ENCODE peak calls at places on chromosomes 5 and 9, in ten cellular contexts. X is foreskin fibroblast; Z is cardiac fibroblast; E is lung; B is PC-9; W is coronary artery; K is endodermal cell; V is activated CD8-positive, alpha-beta T cell treated with anti-CD3 and anti-CD28 coated beads for 36 hours; T is fibroblast of lung; G is pancreas. U is an unnamed sample.

GRCh38 chr5:147689436-147689835 is 93.1 kb downstream of the JAKMIP2 start:
- DNase-seq in X (peak), Z (no peak), E (no peak), B (no peak), W (no peak), K (no peak), V (no peak), T (peak), G (no peak), U (no peak)

GRCh38 chr5:7592910-7593309 is 197.0 kb downstream of the ADCY2 start:
- DNase-seq in X (no peak), Z (no peak), E (no peak), B (no peak), W (no peak), K (peak), V (peak), T (no peak), G (peak), U (peak)

GRCh38 chr5:82540301-82540700 is 262.1 kb upstream of the RPS23 start:
- DNase-seq in X (no peak), Z (no peak), E (no peak), B (no peak), W (no peak), K (no peak), V (no peak), T (no peak), G (no peak), U (no peak)

GRCh38 chr5:16573401-16573800 is 43.4 kb downstream of the RETREG1 start:
- DNase-seq in X (no peak), Z (no peak), E (no peak), B (no peak), W (no peak), K (no peak), V (no peak), T (no peak), G (no peak), U (no peak)

GRCh38 chr5:151739395-151739794 is 19.0 kb downstream of the ATOX1 start:
- DNase-seq in X (peak), Z (no peak), E (no peak), B (no peak), W (no peak), K (peak), V (no peak), T (no peak), G (no peak), U (no peak)

GRCh38 chr5:28766565-28767158 is 1728.3 kb upstream of the CDH9 start:
- DNase-seq in X (peak), Z (peak), E (no peak), B (peak), W (no peak), K (no peak), V (peak), T (peak), G (no peak), U (peak)

GRCh38 chr5:41406944-41407343 is 103.5 kb downstream of the PLCXD3 start:
- DNase-seq in X (no peak), Z (no peak), E (no peak), B (no peak), W (no peak), K (no peak), V (no peak), T (no peak), G (no peak), U (no peak)

GRCh38 chr9:92426501-92426900 is 2.2 kb upstream of the OMD start:
- DNase-seq in X (no peak), Z (no peak), E (no peak), B (no peak), W (no peak), K (no peak), V (no peak), T (no peak), G (no peak), U (no peak)

GRCh38 chr9:100286257-100286656 is 66.5 kb downstream of the TEX10 start:
- DNase-seq in X (no peak), Z (no peak), E (no peak), B (no peak), W (no peak), K (no peak), V (no peak), T (no peak), G (no peak), U (no peak)

GRCh38 chr9:87445646-87446045 is 52.0 kb upstream of the DAPK1 start:
- DNase-seq in X (no peak), Z (peak), E (peak), B (peak), W (no peak), K (peak), V (peak), T (peak), G (no peak), U (peak)

GRCh38 chr5:102889033-102889432 is 133.9 kb downstream of the PAM start:
- DNase-seq in X (no peak), Z (no peak), E (no peak), B (no peak), W (no peak), K (no peak), V (no peak), T (no peak), G (no peak), U (no peak)

GRCh38 chr5:72166070-72166979 is 59.0 kb downstream of the MAP1B start:
- DNase-seq in X (peak), Z (peak), E (no peak), B (no peak), W (no peak), K (peak), V (no peak), T (peak), G (no peak), U (no peak)

GRCh38 chr5:2899311-2899710 is 147.8 kb upstream of the IRX2 start:
- DNase-seq in X (no peak), Z (no peak), E (peak), B (no peak), W (peak), K (no peak), V (no peak), T (no peak), G (no peak), U (no peak)

GRCh38 chr5:25119654-25120053 is 474.9 kb upstream of the CDH10 start:
- DNase-seq in X (no peak), Z (peak), E (no peak), B (peak), W (no peak), K (no peak), V (no peak), T (peak), G (no peak), U (no peak)

GRCh38 chr9:33127881-33128280 is 39.3 kb downstream of the B4GALT1 start:
- DNase-seq in X (no peak), Z (no peak), E (no peak), B (no peak), W (no peak), K (no peak), V (no peak), T (no peak), G (no peak), U (no peak)

GRCh38 chr5:123549256-123549904 is 37.4 kb downstream of the CSNK1G3 start:
- DNase-seq in X (no peak), Z (no peak), E (no peak), B (no peak), W (no peak), K (no peak), V (peak), T (no peak), G (no peak), U (peak)

GRCh38 chr5:98214240-98215051 is 559.0 kb upstream of the RGMB start:
- DNase-seq in X (peak), Z (peak), E (no peak), B (no peak), W (no peak), K (no peak), V (no peak), T (peak), G (no peak), U (no peak)

GRCh38 chr9:93597142-93597706 is 20.8 kb downstream of the PHF2 start:
- DNase-seq in X (no peak), Z (no peak), E (no peak), B (no peak), W (peak), K (peak), V (no peak), T (no peak), G (peak), U (no peak)

GRCh38 chr9:77907581-77907980 is 124.0 kb downstream of the GNAQ start:
- DNase-seq in X (peak), Z (peak), E (no peak), B (peak), W (no peak), K (no peak), V (no peak), T (peak), G (no peak), U (no peak)

GRCh38 chr5:157057459-157058370 is 1.2 kb downstream of the HAVCR1 start:
- DNase-seq in X (no peak), Z (no peak), E (no peak), B (no peak), W (no peak), K (no peak), V (no peak), T (no peak), G (no peak), U (no peak)

DNA sequence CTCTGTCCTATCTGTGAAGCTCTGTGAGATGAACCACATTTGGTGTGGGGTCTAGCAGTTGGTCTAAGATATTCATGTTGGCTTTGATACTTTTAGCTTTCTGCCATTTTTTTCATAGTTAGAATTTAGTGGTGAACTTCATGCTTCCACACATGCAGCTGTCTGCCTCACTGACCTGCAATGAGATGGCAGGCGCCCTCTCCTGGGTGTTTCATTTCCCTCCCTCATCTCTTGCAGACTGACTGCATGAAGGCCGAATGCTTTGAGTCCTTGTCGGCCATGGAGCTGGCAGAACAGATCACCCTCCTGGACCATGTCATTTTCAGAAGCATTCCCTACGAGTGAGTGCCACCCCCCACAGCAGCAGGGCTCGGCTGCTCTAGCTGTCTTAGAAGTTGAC is 26.1 kb upstream of the CKMT2 start:
- DNase-seq in X (peak), Z (peak), E (no peak), B (no peak), W (no peak), K (peak), V (peak), T (peak), G (no peak), U (peak)
- TF ChIP-seq CTCF in X (peak), Z (peak), E (no peak), B (no peak), W (no peak), K (peak), V (no peak), T (peak), G (no peak), U (peak)

DNA sequence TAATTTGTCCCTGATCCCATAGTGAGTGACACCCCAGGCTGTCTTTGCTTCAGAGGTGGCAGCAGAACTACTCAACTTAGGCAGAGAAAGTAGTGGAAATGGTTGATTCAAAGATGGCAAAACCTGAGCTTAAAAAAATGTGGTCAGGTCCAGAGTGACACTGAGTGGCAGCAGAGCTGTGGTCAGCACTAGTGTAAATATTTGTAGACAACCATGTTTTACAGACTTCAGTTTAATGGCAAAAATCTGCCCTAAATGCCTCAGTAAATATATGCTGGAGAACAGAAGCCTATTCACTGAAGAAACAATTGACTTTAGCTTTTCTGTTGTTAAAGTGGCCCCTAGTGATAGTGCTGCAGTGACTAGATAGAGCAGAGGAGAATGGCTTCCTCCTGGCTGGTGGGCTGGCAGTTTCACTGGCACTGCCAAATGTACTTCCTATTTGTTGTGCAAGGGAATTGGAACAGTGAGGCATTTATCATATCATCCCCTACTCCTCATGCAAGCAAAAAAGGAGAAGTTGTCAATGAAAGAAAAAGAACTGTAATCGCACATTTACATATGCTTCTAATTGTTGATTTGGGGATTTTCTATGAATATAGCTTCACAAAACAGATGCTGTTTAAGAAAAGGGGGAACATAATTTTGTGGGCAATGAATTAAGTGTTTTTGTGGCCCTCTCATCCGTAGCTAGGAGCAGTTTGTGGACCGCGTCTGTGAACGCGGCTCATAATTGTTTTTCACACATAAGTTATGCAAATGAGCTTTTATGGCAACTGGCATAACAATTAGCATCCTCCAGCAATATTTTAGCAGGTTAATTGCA is 12.0 kb downstream of the PBX3 start:
- DNase-seq in X (peak), Z (peak), E (no peak), B (no peak), W (no peak), K (peak), V (no peak), T (no peak), G (no peak), U (no peak)
- TF ChIP-seq CTCF in X (no peak), Z (no peak), E (no peak), B (no peak), W (no peak), K (no peak), V (no peak), T (no peak), G (no peak), U (no peak)

DNA sequence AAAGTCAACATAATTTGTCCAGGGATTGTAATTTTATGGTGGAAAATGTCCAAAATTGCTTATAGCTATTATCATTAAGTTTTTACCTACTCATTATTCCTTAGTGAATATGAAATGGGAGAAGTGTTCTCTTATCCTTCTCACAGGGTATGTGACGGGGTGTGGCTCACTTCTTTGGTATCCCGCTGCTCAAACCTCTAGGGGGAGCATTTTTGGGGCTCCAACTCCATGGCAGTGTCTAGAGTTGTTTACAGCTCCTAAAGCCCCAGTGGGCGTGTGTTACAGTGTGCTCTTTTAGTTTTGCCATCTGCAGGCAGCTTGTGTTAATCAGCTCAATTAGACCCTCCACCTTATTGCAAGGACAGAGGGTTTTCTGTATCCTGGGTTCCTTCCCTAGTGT is 89.4 kb downstream of the CDKN2A start:
- DNase-seq in X (peak), Z (peak), E (no peak), B (no peak), W (no peak), K (peak), V (no peak), T (no peak), G (no peak), U (no peak)
- TF ChIP-seq CTCF in X (no peak), Z (peak), E (no peak), B (no peak), W (no peak), K (peak), V (no peak), T (no peak), G (no peak), U (no peak)

DNA sequence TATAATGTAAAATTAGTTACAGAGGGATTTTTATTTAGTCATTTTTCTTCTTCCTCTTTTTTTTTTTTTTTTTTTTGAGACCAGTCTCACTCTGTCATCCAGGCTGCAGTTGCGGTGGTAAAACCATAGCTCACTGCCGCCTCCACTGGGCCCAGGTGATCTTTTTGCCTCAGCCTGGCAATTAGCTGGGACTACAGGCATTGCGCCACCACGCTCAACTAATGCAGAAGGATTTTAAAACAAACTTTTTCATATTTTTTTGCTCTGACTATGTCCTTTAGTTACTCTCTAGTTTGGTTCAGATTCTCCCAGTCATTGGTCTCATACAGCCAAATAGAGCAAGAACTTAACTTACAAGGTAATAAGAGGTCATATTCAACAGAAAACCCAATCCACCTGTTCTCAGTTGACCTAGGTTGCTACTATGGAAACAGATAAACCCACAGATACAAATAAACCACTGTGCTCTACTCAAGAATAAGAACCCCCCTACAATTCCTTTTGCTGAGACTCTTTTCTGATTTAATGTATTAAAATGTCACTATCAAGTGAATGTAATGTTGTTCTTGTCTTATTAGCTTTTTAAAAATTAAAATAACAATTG is 50.1 kb upstream of the TTC39B start:
- DNase-seq in X (no peak), Z (no peak), E (no peak), B (no peak), W (no peak), K (peak), V (peak), T (no peak), G (no peak), U (peak)
- TF ChIP-seq CTCF in X (no peak), Z (no peak), E (no peak), B (no peak), W (no peak), K (peak), V (no peak), T (no peak), G (no peak), U (peak)

GRCh38 chr5:149960272-149961185 is at the start of gene SLC26A2:
- DNase-seq in X (peak), Z (peak), E (peak), B (peak), W (peak), K (peak), V (peak), T (peak), G (peak), U (peak)
- TF ChIP-seq CTCF in X (no peak), Z (peak), E (no peak), B (no peak), W (no peak), K (peak), V (no peak), T (no peak), G (no peak), U (no peak)

GRCh38 chr5:67350185-67350584 is 153.6 kb upstream of the CD180 start:
- DNase-seq in X (peak), Z (no peak), E (no peak), B (no peak), W (no peak), K (no peak), V (no peak), T (no peak), G (no peak), U (no peak)

GRCh38 chr5:67350600-67351315 is 154.2 kb upstream of the CD180 start:
- DNase-seq in X (peak), Z (no peak), E (no peak), B (no peak), W (no peak), K (no peak), V (peak), T (peak), G (no peak), U (no peak)

GRCh38 chr5:67353500-67353931 is 156.9 kb upstream of the CD180 start:
- DNase-seq in X (peak), Z (peak), E (peak), B (no peak), W (no peak), K (no peak), V (no peak), T (peak), G (no peak), U (no peak)

GRCh38 chr5:67355135-67355729 is 158.6 kb upstream of the CD180 start:
- DNase-seq in X (no peak), Z (no peak), E (no peak), B (no peak), W (no peak), K (no peak), V (no peak), T (no peak), G (no peak), U (no peak)

DNA sequence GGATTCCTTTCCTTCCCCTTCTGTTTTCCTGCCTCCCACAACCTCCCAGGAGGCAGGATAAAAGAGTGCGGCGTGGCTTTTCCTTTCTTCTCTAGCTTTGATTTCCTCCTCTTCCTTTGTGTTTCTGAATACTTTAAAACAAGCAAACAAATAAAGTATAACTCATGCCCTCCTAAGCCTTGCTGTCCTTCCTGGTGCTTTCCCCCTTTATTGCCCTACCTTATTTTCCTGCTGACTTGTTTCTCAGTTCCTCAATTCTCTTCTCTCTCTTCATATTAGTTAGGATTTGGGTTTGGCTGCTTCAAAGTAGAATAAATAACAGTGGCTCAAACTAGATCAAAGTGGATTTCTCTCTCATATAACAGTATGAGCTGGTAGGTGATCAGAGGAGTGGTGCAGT is 157.5 kb upstream of the CD180 start:
- DNase-seq in X (no peak), Z (no peak), E (no peak), B (no peak), W (no peak), K (no peak), V (no peak), T (no peak), G (no peak), U (no peak)
- TF ChIP-seq CTCF in X (no peak), Z (no peak), E (no peak), B (no peak), W (no peak), K (no peak), V (no peak), T (no peak), G (no peak), U (no peak)

GRCh38 chr5:163917741-163918140 is 412.3 kb downstream of the MAT2B start:
- DNase-seq in X (no peak), Z (peak), E (no peak), B (no peak), W (no peak), K (no peak), V (no peak), T (no peak), G (no peak), U (no peak)
- TF ChIP-seq CTCF in X (no peak), Z (no peak), E (no peak), B (no peak), W (no peak), K (no peak), V (no peak), T (no peak), G (no peak), U (no peak)